ENCODE peak calls at places on chromosomes 4 and X, in six cellular contexts. One of them, this sample, is unnamed.
A peak's percentile ranks its signal among the peaks of the same experiment; 100 is the strongest.

GRCh38 chr4:139278450-139278849 is 1.6 kb downstream of the MGARP start:
- DNase-seq in PC-3: no peak
- DNase-seq in DND-41: no peak
- DNase-seq in uterus: no peak
- DNase-seq in body of pancreas: no peak
- DNase-seq in cardiac muscle cell: no peak
- DNase-seq in this sample: no peak

GRCh38 chr4:3328814-3329663 is 36.2 kb downstream of the RGS12 start:
- DNase-seq in PC-3: no peak
- DNase-seq in DND-41: no peak
- DNase-seq in uterus: no peak
- DNase-seq in body of pancreas: no peak
- DNase-seq in cardiac muscle cell: peak; percentile 65
- DNase-seq in this sample: no peak

GRCh38 chr4:142566780-142567179 is 279.3 kb downstream of the INPP4B start:
- DNase-seq in PC-3: no peak
- DNase-seq in DND-41: no peak
- DNase-seq in uterus: no peak
- DNase-seq in body of pancreas: no peak
- DNase-seq in cardiac muscle cell: no peak
- DNase-seq in this sample: no peak

GRCh38 chr4:124203613-124204284 is 508.8 kb downstream of the ANKRD50 start:
- DNase-seq in PC-3: peak; percentile 73
- DNase-seq in DND-41: no peak
- DNase-seq in uterus: no peak
- DNase-seq in body of pancreas: no peak
- DNase-seq in cardiac muscle cell: no peak
- DNase-seq in this sample: no peak

GRCh38 chr4:11914406-11914805 is 485.7 kb upstream of the HS3ST1 start:
- DNase-seq in PC-3: no peak
- DNase-seq in DND-41: no peak
- DNase-seq in uterus: no peak
- DNase-seq in body of pancreas: no peak
- DNase-seq in cardiac muscle cell: no peak
- DNase-seq in this sample: no peak

GRCh38 chr4:140363558-140363957 is 9.9 kb upstream of the SCOC start:
- DNase-seq in PC-3: no peak
- DNase-seq in DND-41: no peak
- DNase-seq in uterus: no peak
- DNase-seq in body of pancreas: no peak
- DNase-seq in cardiac muscle cell: peak; percentile 33
- DNase-seq in this sample: no peak

GRCh38 chr4:150140774-150141400 is 62.6 kb downstream of the DCLK2 start:
- DNase-seq in PC-3: peak; percentile 78
- DNase-seq in DND-41: no peak
- DNase-seq in uterus: no peak
- DNase-seq in body of pancreas: no peak
- DNase-seq in cardiac muscle cell: no peak
- DNase-seq in this sample: no peak

GRCh38 chr4:38529189-38530115 is 134.5 kb upstream of the KLF3 start:
- DNase-seq in PC-3: peak; percentile 77
- DNase-seq in DND-41: peak; percentile 8
- DNase-seq in uterus: no peak
- DNase-seq in body of pancreas: peak; percentile 45
- DNase-seq in cardiac muscle cell: no peak
- DNase-seq in this sample: no peak

GRCh38 chr4:54496412-54496811 is 161.3 kb upstream of the KIT start:
- DNase-seq in PC-3: no peak
- DNase-seq in DND-41: peak; percentile 8
- DNase-seq in uterus: no peak
- DNase-seq in body of pancreas: no peak
- DNase-seq in cardiac muscle cell: no peak
- DNase-seq in this sample: no peak

GRCh38 chrX:37608156-37608555 is 36.7 kb downstream of the LANCL3 start:
- DNase-seq in PC-3: no peak
- DNase-seq in DND-41: no peak
- DNase-seq in uterus: no peak
- DNase-seq in body of pancreas: no peak
- DNase-seq in cardiac muscle cell: no peak
- DNase-seq in this sample: no peak

GRCh38 chr4:186169333-186169941 is 21.9 kb upstream of the CYP4V2 start:
- DNase-seq in PC-3: no peak
- DNase-seq in DND-41: no peak
- DNase-seq in uterus: no peak
- DNase-seq in body of pancreas: no peak
- DNase-seq in cardiac muscle cell: no peak
- DNase-seq in this sample: no peak

GRCh38 chr4:70838400-70838971 is 1.2 kb downstream of the GRSF1 start:
- DNase-seq in PC-3: no peak
- DNase-seq in DND-41: no peak
- DNase-seq in uterus: no peak
- DNase-seq in body of pancreas: no peak
- DNase-seq in cardiac muscle cell: no peak
- DNase-seq in this sample: no peak

GRCh38 chr4:184815046-184815877 is 10.5 kb downstream of the ACSL1 start:
- DNase-seq in PC-3: peak; percentile 72
- DNase-seq in DND-41: no peak
- DNase-seq in uterus: peak; percentile 81
- DNase-seq in body of pancreas: peak; percentile 85
- DNase-seq in cardiac muscle cell: peak; percentile 87
- DNase-seq in this sample: no peak

GRCh38 chrX:40299028-40299479 is 201.3 kb upstream of the BCOR start:
- DNase-seq in PC-3: no peak
- DNase-seq in DND-41: no peak
- DNase-seq in uterus: no peak
- DNase-seq in body of pancreas: no peak
- DNase-seq in cardiac muscle cell: peak; percentile 71
- DNase-seq in this sample: no peak

GRCh38 chr4:142435599-142436235 is 410.4 kb downstream of the INPP4B start:
- DNase-seq in PC-3: no peak
- DNase-seq in DND-41: peak; percentile 72
- DNase-seq in uterus: no peak
- DNase-seq in body of pancreas: no peak
- DNase-seq in cardiac muscle cell: peak; percentile 12
- DNase-seq in this sample: no peak

GRCh38 chr4:56320293-56320692 is 67.0 kb downstream of the AASDH start:
- DNase-seq in PC-3: peak; percentile 72
- DNase-seq in DND-41: no peak
- DNase-seq in uterus: no peak
- DNase-seq in body of pancreas: no peak
- DNase-seq in cardiac muscle cell: no peak
- DNase-seq in this sample: no peak

GRCh38 chrX:110316351-110317078 is 1.4 kb downstream of the AMMECR1 start:
- DNase-seq in PC-3: no peak
- DNase-seq in DND-41: peak; percentile 4
- DNase-seq in uterus: no peak
- DNase-seq in body of pancreas: no peak
- DNase-seq in cardiac muscle cell: peak; percentile 50
- DNase-seq in this sample: no peak

GRCh38 chr4:56764775-56765174 is 56.7 kb downstream of the SPINK2 start:
- DNase-seq in PC-3: peak; percentile 27
- DNase-seq in DND-41: no peak
- DNase-seq in uterus: no peak
- DNase-seq in body of pancreas: no peak
- DNase-seq in cardiac muscle cell: no peak
- DNase-seq in this sample: no peak

GRCh38 chr4:83535520-83535944 is 376 bp upstream of the GPAT3 start:
- DNase-seq in PC-3: peak; percentile 81
- DNase-seq in DND-41: no peak
- DNase-seq in uterus: peak; percentile 32
- DNase-seq in body of pancreas: peak; percentile 30
- DNase-seq in cardiac muscle cell: peak; percentile 36
- DNase-seq in this sample: peak; percentile 61

GRCh38 chr4:82394896-82395295 is 21.1 kb upstream of the HNRNPD start:
- DNase-seq in PC-3: peak; percentile 93
- DNase-seq in DND-41: no peak
- DNase-seq in uterus: no peak
- DNase-seq in body of pancreas: no peak
- DNase-seq in cardiac muscle cell: no peak
- DNase-seq in this sample: no peak

GRCh38 chr4:7371122-7371941 is 63.4 kb downstream of the PSAPL1 start:
- DNase-seq in PC-3: no peak
- DNase-seq in DND-41: no peak
- DNase-seq in uterus: no peak
- DNase-seq in body of pancreas: no peak
- DNase-seq in cardiac muscle cell: no peak
- DNase-seq in this sample: no peak
- H3K4me3 ChIP-seq in PC-3: no peak overlapping the region
- H3K4me3 ChIP-seq in DND-41: no peak overlapping the region
- H3K4me3 ChIP-seq in uterus: no peak overlapping the region
- H3K4me3 ChIP-seq in body of pancreas: no peak overlapping the region
- H3K4me3 ChIP-seq in cardiac muscle cell: no peak overlapping the region
- H3K4me3 ChIP-seq in this sample: no peak overlapping the region

DNA sequence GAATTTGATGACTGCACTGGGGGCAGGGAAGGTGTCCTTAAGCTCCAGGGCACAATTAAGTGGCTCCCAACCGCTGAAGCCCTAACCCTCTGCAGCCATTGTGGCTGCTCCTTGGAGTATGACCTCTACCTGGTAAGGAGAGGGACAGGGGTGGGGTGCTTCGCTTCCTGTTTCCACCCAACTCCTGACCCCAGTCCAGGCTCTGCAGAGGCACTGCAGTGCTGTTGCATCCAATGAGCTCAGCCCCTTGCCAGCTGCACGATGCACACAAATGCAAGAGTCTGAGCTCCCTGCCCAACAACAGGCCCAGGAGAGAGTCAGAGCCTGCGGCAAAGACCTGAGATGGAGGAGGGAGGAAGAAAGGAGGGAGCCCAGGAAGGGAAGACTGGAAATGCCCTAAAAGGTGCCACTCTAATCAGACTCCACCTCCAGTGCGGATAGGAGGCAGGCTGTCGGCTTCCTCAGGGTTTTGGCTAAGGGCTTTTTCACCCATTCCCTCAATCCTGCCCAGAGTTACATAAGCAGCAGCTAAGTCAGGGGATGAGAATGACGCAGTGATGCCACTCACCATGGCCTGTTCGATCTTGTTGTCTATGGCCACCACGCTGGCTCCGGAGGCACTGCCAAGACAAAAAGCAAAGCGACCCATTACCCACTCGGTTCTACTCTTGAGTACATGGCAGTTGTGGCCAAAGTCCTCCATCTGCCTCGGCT is 60.1 kb downstream of the TSC22D3 start:
- DNase-seq in PC-3: no peak
- DNase-seq in DND-41: no peak
- DNase-seq in uterus: no peak
- DNase-seq in body of pancreas: no peak
- DNase-seq in cardiac muscle cell: no peak
- DNase-seq in this sample: peak; percentile 7
- H3K4me1 ChIP-seq in PC-3: peaks cover 29% of the 10 kb centered on the region
- H3K4me1 ChIP-seq in DND-41: peaks cover 23% of the 10 kb centered on the region
- H3K4me1 ChIP-seq in uterus: no peaks in the 10 kb centered on the region
- H3K4me1 ChIP-seq in body of pancreas: peaks cover 69% of the 10 kb centered on the region
- H3K4me1 ChIP-seq in cardiac muscle cell: peaks cover 46% of the 10 kb centered on the region
- H3K4me1 ChIP-seq in this sample: peaks cover 54% of the 10 kb centered on the region

DNA sequence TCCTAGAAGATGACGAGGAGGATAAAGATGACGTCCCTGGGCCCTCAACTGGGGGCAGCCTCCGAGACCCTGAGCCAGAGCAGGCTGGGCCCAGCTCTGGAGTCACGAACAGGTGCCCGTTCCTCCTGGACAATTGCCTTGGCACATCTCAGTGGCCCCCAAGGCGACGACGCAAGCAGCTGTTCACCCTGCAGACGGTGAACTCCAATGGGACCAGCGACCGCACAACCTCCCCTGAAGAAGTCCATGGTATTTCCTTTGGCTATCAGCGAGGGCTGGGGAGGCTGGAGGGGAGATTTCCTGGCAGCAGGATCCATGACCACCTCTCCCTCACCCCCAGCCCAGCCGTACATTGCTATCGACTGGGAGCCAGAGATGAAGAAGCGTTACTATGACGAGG is 11.9 kb downstream of the USP11 start:
- DNase-seq in PC-3: no peak
- DNase-seq in DND-41: no peak
- DNase-seq in uterus: no peak
- DNase-seq in body of pancreas: no peak
- DNase-seq in cardiac muscle cell: no peak
- DNase-seq in this sample: no peak
- H3K27me3 ChIP-seq in PC-3: no peaks in the 10 kb centered on the region
- H3K27me3 ChIP-seq in DND-41: no peaks in the 10 kb centered on the region
- H3K27me3 ChIP-seq in uterus: no peaks in the 10 kb centered on the region
- H3K27me3 ChIP-seq in body of pancreas: no peaks in the 10 kb centered on the region
- H3K27me3 ChIP-seq in cardiac muscle cell: no peaks in the 10 kb centered on the region
- H3K27me3 ChIP-seq in this sample: no peaks in the 10 kb centered on the region

GRCh38 chrX:24760601-24761000 is 66.9 kb downstream of the POLA1 start:
- DNase-seq in PC-3: peak; percentile 3
- DNase-seq in DND-41: no peak
- DNase-seq in uterus: no peak
- DNase-seq in body of pancreas: no peak
- DNase-seq in cardiac muscle cell: no peak
- DNase-seq in this sample: no peak
- H3K4me3 ChIP-seq in PC-3: no peak overlapping the region
- H3K4me3 ChIP-seq in DND-41: no peak overlapping the region
- H3K4me3 ChIP-seq in uterus: no peak overlapping the region
- H3K4me3 ChIP-seq in body of pancreas: no peak overlapping the region
- H3K4me3 ChIP-seq in cardiac muscle cell: no peak overlapping the region
- H3K4me3 ChIP-seq in this sample: no peak overlapping the region

DNA sequence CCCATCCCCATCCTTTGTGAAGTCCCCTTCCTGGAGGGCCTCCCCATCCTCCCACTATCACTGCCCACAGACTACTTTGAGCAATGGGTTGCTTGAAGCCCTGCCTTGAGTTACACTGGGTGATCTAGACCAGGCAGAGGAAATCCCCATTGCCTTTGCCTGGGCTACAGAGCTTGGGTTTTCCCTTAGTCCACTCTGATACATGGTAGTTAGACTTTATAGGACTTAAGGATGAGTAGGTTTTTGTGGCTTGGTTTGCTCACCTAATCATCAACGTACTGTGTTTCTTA is 56.6 kb downstream of the TMEM131L start:
- DNase-seq in PC-3: no peak
- DNase-seq in DND-41: peak; percentile 74
- DNase-seq in uterus: no peak
- DNase-seq in body of pancreas: no peak
- DNase-seq in cardiac muscle cell: no peak
- DNase-seq in this sample: no peak
- H3K4me1 ChIP-seq in PC-3: no peaks in the 10 kb centered on the region
- H3K4me1 ChIP-seq in DND-41: peaks cover 99% of the 10 kb centered on the region
- H3K4me1 ChIP-seq in uterus: no peaks in the 10 kb centered on the region
- H3K4me1 ChIP-seq in body of pancreas: peaks cover 93% of the 10 kb centered on the region
- H3K4me1 ChIP-seq in cardiac muscle cell: no peaks in the 10 kb centered on the region
- H3K4me1 ChIP-seq in this sample: peaks cover 87% of the 10 kb centered on the region